ENCODE peak calls at places on chromosomes 5 and 9, in five cellular contexts. One of them, this sample, is unnamed.

GRCh38 chr5:36530249-36530648 is 76.2 kb upstream of the SLC1A3 start:
- DNase-seq in effector memory CD4-positive, alpha-beta T cell: no peak
- DNase-seq in fibroblast of lung: no peak
- DNase-seq in mesendoderm: peak
- DNase-seq in CD8-positive, alpha-beta memory T cell: no peak
- DNase-seq in this sample: no peak

GRCh38 chr5:135560858-135561257 is 17.9 kb downstream of the CXCL14 start:
- DNase-seq in effector memory CD4-positive, alpha-beta T cell: no peak
- DNase-seq in fibroblast of lung: peak
- DNase-seq in mesendoderm: peak
- DNase-seq in CD8-positive, alpha-beta memory T cell: peak
- DNase-seq in this sample: peak

GRCh38 chr5:172123269-172123692 is 64.7 kb downstream of the STK10 start:
- DNase-seq in effector memory CD4-positive, alpha-beta T cell: no peak
- DNase-seq in fibroblast of lung: peak
- DNase-seq in mesendoderm: peak
- DNase-seq in CD8-positive, alpha-beta memory T cell: no peak
- DNase-seq in this sample: no peak

GRCh38 chr5:134649163-134649916 is 755 bp downstream of the SEC24A start:
- DNase-seq in effector memory CD4-positive, alpha-beta T cell: no peak
- DNase-seq in fibroblast of lung: peak
- DNase-seq in mesendoderm: peak
- DNase-seq in CD8-positive, alpha-beta memory T cell: no peak
- DNase-seq in this sample: no peak

GRCh38 chr9:4417578-4418325 is 72.5 kb upstream of the SLC1A1 start:
- DNase-seq in effector memory CD4-positive, alpha-beta T cell: no peak
- DNase-seq in fibroblast of lung: no peak
- DNase-seq in mesendoderm: peak
- DNase-seq in CD8-positive, alpha-beta memory T cell: no peak
- DNase-seq in this sample: no peak

GRCh38 chr5:116626272-116626723 is 51.7 kb upstream of the SEMA6A start:
- DNase-seq in effector memory CD4-positive, alpha-beta T cell: no peak
- DNase-seq in fibroblast of lung: peak
- DNase-seq in mesendoderm: no peak
- DNase-seq in CD8-positive, alpha-beta memory T cell: no peak
- DNase-seq in this sample: no peak

GRCh38 chr9:128033609-128034008 is 33.5 kb downstream of the NAIF1 start:
- DNase-seq in effector memory CD4-positive, alpha-beta T cell: peak
- DNase-seq in fibroblast of lung: no peak
- DNase-seq in mesendoderm: peak
- DNase-seq in CD8-positive, alpha-beta memory T cell: no peak
- DNase-seq in this sample: peak

GRCh38 chr5:56169949-56170348 is 63.2 kb downstream of the ANKRD55 start:
- DNase-seq in effector memory CD4-positive, alpha-beta T cell: no peak
- DNase-seq in fibroblast of lung: no peak
- DNase-seq in mesendoderm: no peak
- DNase-seq in CD8-positive, alpha-beta memory T cell: no peak
- DNase-seq in this sample: no peak

GRCh38 chr5:160312960-160313734 is 783 bp upstream of the CCNJL start:
- DNase-seq in effector memory CD4-positive, alpha-beta T cell: no peak
- DNase-seq in fibroblast of lung: no peak
- DNase-seq in mesendoderm: no peak
- DNase-seq in CD8-positive, alpha-beta memory T cell: no peak
- DNase-seq in this sample: no peak

GRCh38 chr5:146797683-146798082 is 80.9 kb downstream of the PPP2R2B start:
- DNase-seq in effector memory CD4-positive, alpha-beta T cell: no peak
- DNase-seq in fibroblast of lung: no peak
- DNase-seq in mesendoderm: no peak
- DNase-seq in CD8-positive, alpha-beta memory T cell: no peak
- DNase-seq in this sample: no peak

GRCh38 chr5:36870399-36871040 is 6.0 kb upstream of the NIPBL start:
- DNase-seq in effector memory CD4-positive, alpha-beta T cell: no peak
- DNase-seq in fibroblast of lung: peak
- DNase-seq in mesendoderm: peak
- DNase-seq in CD8-positive, alpha-beta memory T cell: no peak
- DNase-seq in this sample: peak

GRCh38 chr9:93825348-93826115 is 129.6 kb downstream of the BARX1 start:
- DNase-seq in effector memory CD4-positive, alpha-beta T cell: no peak
- DNase-seq in fibroblast of lung: no peak
- DNase-seq in mesendoderm: no peak
- DNase-seq in CD8-positive, alpha-beta memory T cell: no peak
- DNase-seq in this sample: no peak

GRCh38 chr9:99023831-99024230 is 80.1 kb downstream of the COL15A1 start:
- DNase-seq in effector memory CD4-positive, alpha-beta T cell: no peak
- DNase-seq in fibroblast of lung: peak
- DNase-seq in mesendoderm: no peak
- DNase-seq in CD8-positive, alpha-beta memory T cell: no peak
- DNase-seq in this sample: no peak

GRCh38 chr5:169610606-169611005 is 26.5 kb upstream of the DOCK2 start:
- DNase-seq in effector memory CD4-positive, alpha-beta T cell: no peak
- DNase-seq in fibroblast of lung: no peak
- DNase-seq in mesendoderm: no peak
- DNase-seq in CD8-positive, alpha-beta memory T cell: no peak
- DNase-seq in this sample: no peak

GRCh38 chr5:169606279-169606678 is 22.7 kb downstream of the SPDL1 start:
- DNase-seq in effector memory CD4-positive, alpha-beta T cell: no peak
- DNase-seq in fibroblast of lung: no peak
- DNase-seq in mesendoderm: no peak
- DNase-seq in CD8-positive, alpha-beta memory T cell: no peak
- DNase-seq in this sample: no peak

GRCh38 chr5:169607882-169608281 is 24.3 kb downstream of the SPDL1 start:
- DNase-seq in effector memory CD4-positive, alpha-beta T cell: no peak
- DNase-seq in fibroblast of lung: no peak
- DNase-seq in mesendoderm: no peak
- DNase-seq in CD8-positive, alpha-beta memory T cell: no peak
- DNase-seq in this sample: no peak

GRCh38 chr5:169609716-169610115 is 26.1 kb downstream of the SPDL1 start:
- DNase-seq in effector memory CD4-positive, alpha-beta T cell: no peak
- DNase-seq in fibroblast of lung: peak
- DNase-seq in mesendoderm: no peak
- DNase-seq in CD8-positive, alpha-beta memory T cell: no peak
- DNase-seq in this sample: no peak
- H3K27ac ChIP-seq in effector memory CD4-positive, alpha-beta T cell: no peak
- H3K27ac ChIP-seq in fibroblast of lung: no peak
- H3K27ac ChIP-seq in mesendoderm: no peak
- H3K27ac ChIP-seq in CD8-positive, alpha-beta memory T cell: no peak
- H3K27ac ChIP-seq in this sample: no peak

GRCh38 chr5:168974081-168974480 is 326.9 kb downstream of the SLIT3 start:
- DNase-seq in effector memory CD4-positive, alpha-beta T cell: no peak
- DNase-seq in fibroblast of lung: no peak
- DNase-seq in mesendoderm: no peak
- DNase-seq in CD8-positive, alpha-beta memory T cell: no peak
- DNase-seq in this sample: no peak
- H3K27ac ChIP-seq in effector memory CD4-positive, alpha-beta T cell: no peak
- H3K27ac ChIP-seq in fibroblast of lung: no peak
- H3K27ac ChIP-seq in mesendoderm: no peak
- H3K27ac ChIP-seq in CD8-positive, alpha-beta memory T cell: no peak
- H3K27ac ChIP-seq in this sample: no peak

GRCh38 chr5:71483355-71483754 is 27.9 kb downstream of the BDP1 start:
- DNase-seq in effector memory CD4-positive, alpha-beta T cell: no peak
- DNase-seq in fibroblast of lung: peak
- DNase-seq in mesendoderm: peak
- DNase-seq in CD8-positive, alpha-beta memory T cell: no peak
- DNase-seq in this sample: no peak
- H3K27ac ChIP-seq in effector memory CD4-positive, alpha-beta T cell: no peak
- H3K27ac ChIP-seq in fibroblast of lung: no peak
- H3K27ac ChIP-seq in mesendoderm: no peak
- H3K27ac ChIP-seq in CD8-positive, alpha-beta memory T cell: no peak
- H3K27ac ChIP-seq in this sample: no peak

DNA sequence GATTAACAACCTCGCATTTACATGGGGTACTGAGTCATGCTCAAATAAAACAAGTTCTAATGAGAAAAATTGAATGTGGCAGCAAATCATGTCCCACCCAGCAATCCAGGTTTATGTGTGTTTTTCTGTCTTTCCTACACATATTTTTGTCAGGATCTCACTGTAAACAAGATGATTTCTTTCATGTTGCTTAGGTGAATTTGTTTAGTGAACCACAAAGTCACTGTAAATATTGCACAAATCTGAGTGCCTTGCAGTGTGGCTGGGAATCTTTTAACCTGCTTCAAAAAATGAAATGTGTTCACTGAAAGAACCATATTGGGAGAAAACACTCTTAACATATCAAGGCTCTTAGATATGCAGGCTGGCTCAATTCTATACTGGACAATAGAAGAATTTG is 23.1 kb upstream of the ZCCHC7 start:
- DNase-seq in effector memory CD4-positive, alpha-beta T cell: no peak
- DNase-seq in fibroblast of lung: no peak
- DNase-seq in mesendoderm: no peak
- DNase-seq in CD8-positive, alpha-beta memory T cell: no peak
- DNase-seq in this sample: no peak
- H3K27ac ChIP-seq in effector memory CD4-positive, alpha-beta T cell: no peak
- H3K27ac ChIP-seq in fibroblast of lung: no peak
- H3K27ac ChIP-seq in mesendoderm: no peak
- H3K27ac ChIP-seq in CD8-positive, alpha-beta memory T cell: no peak
- H3K27ac ChIP-seq in this sample: no peak

DNA sequence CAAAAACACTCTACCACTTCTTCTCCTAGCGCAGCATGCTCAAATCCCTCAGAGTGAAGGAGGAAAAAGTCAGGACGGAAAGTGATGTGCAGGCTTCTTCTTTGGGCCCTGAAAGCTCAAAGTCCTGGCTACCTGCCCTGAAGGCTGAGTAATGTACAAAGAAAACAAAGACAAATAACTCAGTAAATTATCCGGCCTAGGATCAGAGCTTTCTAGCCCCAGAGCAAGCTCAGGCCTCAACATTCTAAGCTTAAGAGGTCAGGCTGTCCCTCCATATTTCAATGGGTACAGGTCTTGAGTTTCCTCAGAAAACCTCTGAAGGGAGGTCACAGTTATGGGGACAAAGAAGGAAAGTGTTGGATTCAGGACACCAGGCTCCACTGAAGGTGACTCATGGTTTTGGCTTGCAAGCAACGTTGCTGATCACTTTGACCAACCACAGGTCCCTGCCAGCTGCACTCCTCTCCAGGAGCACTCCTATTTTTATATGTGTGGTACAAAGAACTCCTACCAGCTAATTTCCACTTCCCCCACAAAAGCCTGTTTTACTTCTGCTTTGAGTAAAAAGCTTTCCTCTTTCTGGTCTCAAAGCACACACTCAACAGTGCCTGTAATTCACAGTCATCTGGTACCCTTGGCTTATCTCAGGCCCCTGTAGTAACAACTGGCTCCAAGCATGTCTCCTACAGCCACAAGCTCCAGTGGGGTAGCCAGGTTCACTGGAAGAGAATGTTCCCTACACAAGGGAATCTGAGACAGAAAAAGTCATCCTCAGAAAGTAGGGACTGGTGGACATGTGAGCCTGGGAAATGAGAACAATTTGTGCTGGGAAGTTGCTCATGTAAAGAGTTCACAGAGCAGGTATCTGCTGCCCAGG is 115.7 kb downstream of the UGCG start:
- DNase-seq in effector memory CD4-positive, alpha-beta T cell: no peak
- DNase-seq in fibroblast of lung: peak
- DNase-seq in mesendoderm: no peak
- DNase-seq in CD8-positive, alpha-beta memory T cell: no peak
- DNase-seq in this sample: no peak
- H3K27ac ChIP-seq in effector memory CD4-positive, alpha-beta T cell: no peak
- H3K27ac ChIP-seq in fibroblast of lung: peak
- H3K27ac ChIP-seq in mesendoderm: no peak
- H3K27ac ChIP-seq in CD8-positive, alpha-beta memory T cell: no peak
- H3K27ac ChIP-seq in this sample: no peak

This sample was measured in CD4-positive, alpha-beta memory T cell.